ENCODE peak calls at places on chromosomes 11 and 22, in four cellular contexts. Y is neural progenitor cell, Q is GM23248, S is colonic mucosa. U is an unnamed sample.

GRCh38 chr11:134542401-134543143 is 130.5 kb upstream of the B3GAT1 start:
- DNase-seq in Y (no peak), S (peak; percentile 68), Q (no peak), U (no peak)

GRCh38 chr11:128476729-128477128 is 110.6 kb downstream of the ETS1 start:
- DNase-seq in S (no peak), Q (no peak), Y (no peak), U (no peak)

GRCh38 chr11:130465259-130465658 is 16.8 kb downstream of the ADAMTS15 start:
- DNase-seq in S (no peak), Q (peak; percentile 44), Y (no peak), U (no peak)

GRCh38 chr11:131688056-131688693 is 317.8 kb downstream of the NTM start:
- DNase-seq in S (peak; percentile 19), Q (peak; percentile 81), Y (peak; percentile 84), U (peak; percentile 56)

GRCh38 chr11:94647926-94648325 is 80.8 kb downstream of the PIWIL4 start:
- DNase-seq in Q (no peak), Y (peak; percentile 13), S (no peak), U (no peak)

GRCh38 chr11:117618956-117619355 is 178.1 kb downstream of the DSCAML1 start:
- DNase-seq in Q (no peak), S (no peak), Y (peak; percentile 58), U (no peak)

GRCh38 chr11:121194731-121195596 is 93.9 kb downstream of the TECTA start:
- DNase-seq in S (peak; percentile 62), Q (peak; percentile 60), Y (peak; percentile 74), U (peak; percentile 70)

GRCh38 chr22:23697031-23697970 is 6.5 kb downstream of the RGL4 start:
- DNase-seq in Y (no peak), S (no peak), Q (no peak), U (no peak)

GRCh38 chr11:73965076-73965763 is 14.4 kb downstream of the DNAJB13 start:
- DNase-seq in Y (peak; percentile 26), S (no peak), Q (peak; percentile 47), U (no peak)

GRCh38 chr11:12291767-12292166 is 85.6 kb upstream of the PARVA start:
- DNase-seq in Q (no peak), S (no peak), Y (no peak), U (no peak)

GRCh38 chr11:22337571-22338464 is at the start of gene SLC17A6:
- DNase-seq in Y (peak; percentile 90), Q (peak; percentile 59), S (no peak), U (peak; percentile 83)

GRCh38 chr11:70078095-70078795 is at the start of gene ANO1:
- DNase-seq in S (no peak), Q (peak; percentile 42), Y (peak; percentile 58), U (no peak)

GRCh38 chr11:82858556-82859091 is 41.6 kb downstream of the PRCP start:
- DNase-seq in Y (no peak), S (no peak), Q (peak; percentile 56), U (no peak)

GRCh38 chr11:65780770-65781151 is at the start of gene AP5B1:
- DNase-seq in Y (peak; percentile 83), S (peak; percentile 73), Q (peak; percentile 90), U (peak; percentile 57)

GRCh38 chr11:57205046-57205671 is 23.4 kb downstream of the LRRC55 start:
- DNase-seq in Q (peak; percentile 94), Y (no peak), S (no peak), U (no peak)

GRCh38 chr22:45163074-45163416 is 680 bp upstream of the NUP50 start:
- DNase-seq in S (no peak), Q (peak; percentile 72), Y (peak; percentile 65), U (no peak)

DNA sequence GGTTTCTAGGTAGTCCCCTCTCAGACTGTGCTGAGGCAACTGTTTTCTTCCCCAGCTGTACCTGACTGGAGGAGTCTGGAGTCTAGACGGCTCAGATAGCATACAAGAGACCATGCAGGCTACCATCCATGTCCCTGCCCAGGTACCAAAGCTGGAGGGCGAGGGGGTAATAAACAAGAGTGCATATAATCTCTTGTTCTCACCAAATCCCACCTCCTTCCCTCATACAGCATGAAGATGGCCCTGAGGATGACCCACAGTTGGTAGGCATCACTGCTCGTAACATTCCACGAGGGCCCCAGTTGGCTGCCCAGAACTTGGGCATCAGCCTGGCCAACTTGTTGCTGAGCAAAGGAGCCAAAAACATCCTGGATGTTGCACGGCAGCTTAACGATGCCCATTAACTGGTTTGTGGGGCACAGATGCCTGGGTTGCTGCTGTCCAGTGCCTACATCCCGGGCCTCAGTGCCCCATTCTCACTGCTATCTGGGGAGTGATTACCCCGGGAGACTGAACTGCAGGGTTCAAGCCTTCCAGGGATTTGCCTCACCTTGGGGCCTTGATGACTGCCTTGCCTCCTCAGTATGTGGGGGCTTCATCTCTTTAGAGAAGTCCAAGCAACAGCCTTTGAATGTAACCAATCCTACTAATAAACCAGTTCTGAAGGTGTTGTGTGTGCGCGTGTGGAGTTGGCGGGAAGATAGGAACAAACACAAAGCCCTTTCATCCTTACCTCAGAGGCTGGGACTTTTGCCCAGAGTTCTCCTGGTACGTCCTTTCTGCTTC is 8.4 kb downstream of the HMBS start:
- DNase-seq in Y (no peak), S (no peak), Q (peak; percentile 41), U (no peak)
- H3K9ac ChIP-seq in Y (peak overlapping the region; percentile 84), S (peak overlapping the region; percentile 86), Q (peak overlapping the region; percentile 87), U (peak overlapping the region; percentile 65)

DNA sequence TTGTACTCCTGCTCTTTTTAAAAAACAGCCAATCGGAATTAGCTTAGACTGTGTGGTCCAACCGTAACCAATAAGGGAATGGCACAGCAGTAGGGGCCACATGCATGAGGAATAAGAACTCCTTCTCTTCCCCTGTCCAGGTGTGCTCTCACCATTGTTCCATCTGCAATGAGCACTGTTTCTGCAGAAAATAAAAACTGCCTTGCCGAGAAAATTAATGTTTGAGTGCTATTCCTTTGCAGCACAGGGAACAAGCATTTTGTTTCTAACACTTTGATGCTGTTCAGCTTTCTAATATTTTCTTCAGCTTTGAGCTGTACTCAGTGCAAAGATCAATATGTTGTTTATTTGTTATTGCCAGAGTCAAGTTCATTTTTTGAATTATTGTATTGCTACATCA is 57.9 kb downstream of the PIWIL3 start:
- DNase-seq in S (no peak), Q (no peak), Y (no peak), U (no peak)
- H3K9me3 ChIP-seq in S (no peaks in the 10 kb centered on the region), Q (no peaks in the 10 kb centered on the region), Y (no peaks in the 10 kb centered on the region), U (peaks cover 8% of the 10 kb centered on the region)

GRCh38 chr11:47272706-47273105 is 2.8 kb downstream of the MADD start:
- DNase-seq in Q (peak; percentile 53), S (no peak), Y (no peak), U (no peak)

GRCh38 chr11:47270331-47271271 is 668 bp downstream of the MADD start:
- DNase-seq in S (peak; percentile 53), Q (peak; percentile 70), Y (no peak), U (no peak)

GRCh38 chr11:47271961-47272661 is 2.2 kb downstream of the MADD start:
- DNase-seq in Q (no peak), Y (no peak), S (peak; percentile 51), U (no peak)

GRCh38 chr11:47269829-47270305 is at the start of gene MADD:
- DNase-seq in Y (peak; percentile 84), Q (peak; percentile 89), S (peak; percentile 85), U (peak; percentile 86)

GRCh38 chr11:47271328-47271727 is 1.4 kb downstream of the MADD start:
- DNase-seq in S (no peak), Q (no peak), Y (no peak), U (no peak)
- H3K9ac ChIP-seq in S (peak overlapping the region; percentile 77), Q (peak overlapping the region; percentile 85), Y (no peak overlapping the region), U (no peak overlapping the region)

DNA sequence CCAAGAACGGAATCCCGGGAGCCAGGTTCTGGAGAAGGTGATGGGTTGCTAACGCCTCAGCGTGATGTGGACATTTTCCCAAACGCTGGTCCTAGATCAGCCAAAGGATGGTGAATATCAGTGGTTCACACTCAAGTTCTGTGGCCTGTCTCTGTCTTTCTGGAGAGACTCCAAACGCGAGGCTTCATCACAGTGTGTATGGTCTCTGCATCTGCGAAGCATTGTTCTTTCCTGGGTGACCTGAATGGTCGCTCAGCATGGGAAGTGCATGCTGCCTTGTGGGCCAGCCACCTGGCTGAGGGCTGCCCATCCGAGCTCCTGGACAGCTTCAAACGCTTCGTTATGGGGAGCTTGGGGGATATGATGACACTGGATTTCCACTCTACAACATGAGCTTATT is 810.0 kb downstream of the TBC1D22A start:
- DNase-seq in Y (no peak), Q (no peak), S (no peak), U (no peak)
- H3K9me3 ChIP-seq in Y (peaks cover 3% of the 10 kb centered on the region), Q (no peaks in the 10 kb centered on the region), S (no peaks in the 10 kb centered on the region), U (peaks cover 43% of the 10 kb centered on the region)

GRCh38 chr11:33545941-33546340 is 154.7 kb downstream of the C11orf91 start:
- DNase-seq in Q (peak; percentile 70), S (no peak), Y (no peak), U (no peak)
- H3K9ac ChIP-seq in Q (peak overlapping the region; percentile 16), S (no peak overlapping the region), Y (no peak overlapping the region), U (no peak overlapping the region)

GRCh38 chr11:31809857-31810778 is 1.0 kb downstream of the PAX6 start:
- DNase-seq in Y (peak; percentile 70), Q (peak; percentile 72), S (no peak), U (no peak)
- H3K9me3 ChIP-seq in Y (no peaks in the 10 kb centered on the region), Q (no peaks in the 10 kb centered on the region), S (no peaks in the 10 kb centered on the region), U (no peaks in the 10 kb centered on the region)

DNA sequence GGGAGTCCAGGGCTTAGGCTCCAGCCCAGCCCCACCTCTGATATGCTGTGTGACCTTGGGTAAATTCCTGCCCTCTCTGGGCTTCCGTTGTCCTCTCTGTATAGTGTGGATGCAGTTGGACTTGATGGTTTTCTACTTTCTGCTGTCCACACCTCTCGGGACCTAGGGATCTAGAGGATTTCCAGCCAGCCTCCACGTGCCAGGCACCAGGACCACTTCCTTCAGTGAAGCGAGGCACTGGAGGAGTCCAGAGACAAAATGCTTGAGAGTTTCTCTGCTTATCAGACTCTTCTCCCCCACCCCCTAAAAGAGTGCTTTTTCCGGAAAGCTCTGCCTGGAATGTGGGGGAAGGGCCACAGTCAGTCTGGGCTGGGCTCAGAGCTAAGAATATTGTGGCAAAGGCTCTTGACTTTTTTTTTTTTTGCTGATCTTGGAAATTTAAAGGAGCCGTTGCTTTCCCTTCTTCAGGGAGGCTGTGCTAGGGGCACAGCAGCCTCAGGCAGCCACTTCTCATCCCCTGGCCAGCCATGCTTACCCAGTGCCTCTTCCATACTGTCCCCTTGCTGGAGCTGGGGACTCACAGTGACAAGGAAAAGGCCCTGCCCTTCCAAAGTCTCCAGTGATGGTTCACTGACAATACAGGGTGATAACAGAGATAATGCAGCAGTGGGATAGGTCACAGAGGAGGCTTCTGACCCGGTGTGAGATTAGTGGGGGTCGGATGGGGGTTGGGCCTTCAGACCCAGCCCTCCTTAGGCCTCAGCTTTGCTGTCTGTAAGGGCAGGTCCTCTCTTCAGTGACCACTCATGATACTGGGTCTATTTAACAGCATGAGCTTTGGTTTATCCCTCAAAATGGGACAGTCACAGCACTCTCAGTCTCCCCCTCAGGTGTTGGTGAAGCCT is 2.9 kb upstream of the SERPINH1 start:
- DNase-seq in Y (no peak), Q (peak; percentile 78), S (peak; percentile 62), U (no peak)
- H3K9ac ChIP-seq in Y (no peak overlapping the region), Q (peak overlapping the region; percentile 78), S (peak overlapping the region; percentile 68), U (no peak overlapping the region)

GRCh38 chr11:37223962-37224361 is 625.9 kb upstream of the RAG2 start:
- DNase-seq in Y (no peak), S (no peak), Q (no peak), U (no peak)
- H3K9me3 ChIP-seq in Y (no peaks in the 10 kb centered on the region), S (no peaks in the 10 kb centered on the region), Q (peaks cover 5% of the 10 kb centered on the region), U (no peaks in the 10 kb centered on the region)